ENCODE peak calls at places on chromosomes 6 and 20, in four cellular contexts. One of them, this sample, is unnamed.

GRCh38 chr6:27138837-27139752 is 108.4 kb upstream of the PRSS16 start:
- DNase-seq in uterus: peak; percentile 47
- DNase-seq in heart left ventricle: peak; percentile 54
- DNase-seq in ovary: peak; percentile 36
- DNase-seq in this sample: peak; percentile 95

GRCh38 chr6:13048113-13048512 is 280.2 kb downstream of the TBC1D7 start:
- DNase-seq in uterus: no peak
- DNase-seq in heart left ventricle: no peak
- DNase-seq in ovary: no peak
- DNase-seq in this sample: no peak

GRCh38 chr20:40481743-40482458 is 207.1 kb downstream of the MAFB start:
- DNase-seq in heart left ventricle: no peak
- DNase-seq in uterus: no peak
- DNase-seq in ovary: no peak
- DNase-seq in this sample: no peak

GRCh38 chr20:47205577-47206123 is 150.8 kb downstream of the ZMYND8 start:
- DNase-seq in uterus: no peak
- DNase-seq in ovary: peak; percentile 66
- DNase-seq in heart left ventricle: peak; percentile 82
- DNase-seq in this sample: peak; percentile 70

GRCh38 chr6:74936886-74937285 is 269.0 kb downstream of the COL12A1 start:
- DNase-seq in ovary: no peak
- DNase-seq in heart left ventricle: no peak
- DNase-seq in uterus: no peak
- DNase-seq in this sample: no peak

GRCh38 chr6:160102956-160103824 is 18.4 kb upstream of the SLC22A1 start:
- DNase-seq in ovary: no peak
- DNase-seq in heart left ventricle: no peak
- DNase-seq in uterus: no peak
- DNase-seq in this sample: peak; percentile 82

GRCh38 chr6:35725721-35726438 is 11.0 kb upstream of the ARMC12 start:
- DNase-seq in ovary: no peak
- DNase-seq in uterus: peak; percentile 68
- DNase-seq in heart left ventricle: peak; percentile 70
- DNase-seq in this sample: no peak

GRCh38 chr6:138430361-138431145 is 26.5 kb downstream of the HEBP2 start:
- DNase-seq in heart left ventricle: peak; percentile 85
- DNase-seq in uterus: no peak
- DNase-seq in ovary: no peak
- DNase-seq in this sample: no peak

GRCh38 chr20:35146299-35146921 is 726 bp downstream of the EDEM2 start:
- DNase-seq in uterus: no peak
- DNase-seq in ovary: peak; percentile 43
- DNase-seq in heart left ventricle: no peak
- DNase-seq in this sample: peak; percentile 52

GRCh38 chr20:49627329-49627761 is 59.4 kb upstream of the PTGIS start:
- DNase-seq in uterus: no peak
- DNase-seq in heart left ventricle: no peak
- DNase-seq in ovary: peak; percentile 7
- DNase-seq in this sample: no peak

GRCh38 chr6:15879372-15880261 is 216.8 kb upstream of the DTNBP1 start:
- DNase-seq in ovary: peak; percentile 68
- DNase-seq in heart left ventricle: peak; percentile 87
- DNase-seq in uterus: peak; percentile 44
- DNase-seq in this sample: peak; percentile 24

GRCh38 chr6:29589423-29590048 is 4.6 kb downstream of the OR2H2 start:
- DNase-seq in ovary: no peak
- DNase-seq in uterus: peak; percentile 27
- DNase-seq in heart left ventricle: no peak
- DNase-seq in this sample: peak; percentile 68

GRCh38 chr6:46893648-46894047 is 28.1 kb downstream of the ADGRF5 start:
- DNase-seq in ovary: no peak
- DNase-seq in heart left ventricle: no peak
- DNase-seq in uterus: no peak
- DNase-seq in this sample: no peak

GRCh38 chr6:14276667-14277404 is 159.3 kb downstream of the CD83 start:
- DNase-seq in uterus: no peak
- DNase-seq in heart left ventricle: no peak
- DNase-seq in ovary: no peak
- DNase-seq in this sample: no peak

DNA sequence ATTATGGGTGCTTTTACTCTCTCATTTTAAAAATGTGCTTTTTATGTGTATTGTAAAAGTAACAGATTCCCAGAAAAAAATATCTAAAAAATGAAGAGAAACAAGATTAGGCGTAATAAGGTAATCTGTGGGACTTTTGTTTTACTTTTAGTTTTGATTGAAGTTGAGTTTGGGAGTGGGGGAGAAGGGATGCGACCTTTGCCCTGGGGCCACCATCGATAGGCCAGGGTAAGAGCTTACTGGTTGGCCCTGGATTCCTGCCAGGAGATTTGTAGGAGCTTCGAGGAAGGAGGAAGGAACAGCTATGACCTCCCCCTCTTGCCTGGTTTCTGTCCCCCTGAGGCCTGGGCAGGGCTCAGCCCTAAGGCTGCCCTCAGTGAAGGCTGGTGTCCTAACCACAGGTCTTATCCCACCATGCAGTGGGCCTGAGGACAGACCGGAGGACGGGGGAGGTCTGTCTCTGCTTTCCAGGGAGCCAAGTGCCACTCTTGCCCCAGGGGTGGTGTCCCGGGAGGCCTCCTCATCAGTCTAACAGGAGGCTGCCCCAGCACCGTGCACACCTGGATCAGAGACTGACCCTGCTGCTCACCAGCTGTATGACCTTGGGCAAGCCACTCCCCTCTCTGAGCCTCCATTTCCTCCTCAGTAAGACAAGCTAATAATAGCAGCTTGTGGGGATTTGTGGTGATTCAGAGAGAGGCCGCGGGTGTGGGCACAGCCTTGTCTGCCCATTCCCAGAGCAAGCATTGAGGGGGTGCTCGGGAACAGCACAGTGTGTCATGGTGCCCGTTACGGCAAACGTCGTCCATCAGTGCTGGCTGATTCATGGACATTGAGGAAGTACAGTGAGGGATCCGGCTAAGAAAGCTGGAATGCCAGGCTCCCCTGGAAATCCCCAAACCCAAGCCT is 21.2 kb downstream of the TGM2 start:
- DNase-seq in uterus: peak; percentile 47
- DNase-seq in heart left ventricle: peak; percentile 43
- DNase-seq in ovary: no peak
- DNase-seq in this sample: peak; percentile 68
- TF ChIP-seq POLR2A in uterus: no peak
- TF ChIP-seq POLR2A in heart left ventricle: no peak
- TF ChIP-seq POLR2A in ovary: no peak
- TF ChIP-seq POLR2A in this sample: no peak

GRCh38 chr20:62245911-62246280 is 7.6 kb downstream of the OSBPL2 start:
- DNase-seq in uterus: no peak
- DNase-seq in heart left ventricle: no peak
- DNase-seq in ovary: no peak
- DNase-seq in this sample: no peak

GRCh38 chr20:62243906-62244515 is 5.7 kb downstream of the OSBPL2 start:
- DNase-seq in ovary: no peak
- DNase-seq in uterus: no peak
- DNase-seq in heart left ventricle: no peak
- DNase-seq in this sample: no peak

GRCh38 chr20:62246431-62246830 is 8.1 kb downstream of the OSBPL2 start:
- DNase-seq in ovary: no peak
- DNase-seq in heart left ventricle: no peak
- DNase-seq in uterus: no peak
- DNase-seq in this sample: no peak

GRCh38 chr20:62243106-62243505 is 4.8 kb downstream of the OSBPL2 start:
- DNase-seq in ovary: no peak
- DNase-seq in heart left ventricle: no peak
- DNase-seq in uterus: no peak
- DNase-seq in this sample: no peak

DNA sequence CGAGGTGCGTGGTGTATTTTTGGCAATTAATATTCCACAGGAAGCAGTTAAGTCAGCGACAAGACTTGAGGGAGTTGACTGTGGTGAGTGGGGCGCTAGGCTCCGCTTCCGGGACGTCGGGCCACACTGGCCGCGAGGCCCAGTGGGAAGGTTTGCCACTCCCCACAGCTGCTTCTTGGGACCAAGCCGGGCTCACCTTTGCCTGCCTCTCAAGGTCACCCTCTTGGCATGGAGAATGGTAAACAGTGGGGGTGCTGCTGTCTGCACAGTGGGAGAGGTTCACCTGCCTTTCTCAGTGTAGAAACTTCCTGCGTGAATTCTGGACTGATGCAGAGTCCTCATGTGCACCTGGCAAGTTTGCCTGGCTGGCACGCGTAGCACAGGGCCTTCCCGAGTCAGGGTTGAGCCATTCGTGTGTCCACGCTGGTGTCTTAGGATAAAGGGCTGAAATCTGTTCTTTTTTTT is 6.4 kb downstream of the OSBPL2 start:
- DNase-seq in ovary: no peak
- DNase-seq in uterus: no peak
- DNase-seq in heart left ventricle: no peak
- DNase-seq in this sample: no peak
- TF ChIP-seq POLR2A in ovary: no peak
- TF ChIP-seq POLR2A in uterus: no peak
- TF ChIP-seq POLR2A in heart left ventricle: no peak
- TF ChIP-seq POLR2A in this sample: no peak

GRCh38 chr6:22062807-22063408 is 233.9 kb downstream of the PRL start:
- DNase-seq in uterus: no peak
- DNase-seq in ovary: peak; percentile 21
- DNase-seq in heart left ventricle: no peak
- DNase-seq in this sample: no peak
- TF ChIP-seq POLR2A in uterus: no peak
- TF ChIP-seq POLR2A in ovary: no peak
- TF ChIP-seq POLR2A in heart left ventricle: no peak
- TF ChIP-seq POLR2A in this sample: no peak

GRCh38 chr20:3930265-3931206 is 41.3 kb downstream of the PANK2 start:
- DNase-seq in heart left ventricle: no peak
- DNase-seq in ovary: no peak
- DNase-seq in uterus: no peak
- DNase-seq in this sample: peak; percentile 94
- TF ChIP-seq POLR2A in heart left ventricle: no peak
- TF ChIP-seq POLR2A in ovary: no peak
- TF ChIP-seq POLR2A in uterus: no peak
- TF ChIP-seq POLR2A in this sample: no peak

DNA sequence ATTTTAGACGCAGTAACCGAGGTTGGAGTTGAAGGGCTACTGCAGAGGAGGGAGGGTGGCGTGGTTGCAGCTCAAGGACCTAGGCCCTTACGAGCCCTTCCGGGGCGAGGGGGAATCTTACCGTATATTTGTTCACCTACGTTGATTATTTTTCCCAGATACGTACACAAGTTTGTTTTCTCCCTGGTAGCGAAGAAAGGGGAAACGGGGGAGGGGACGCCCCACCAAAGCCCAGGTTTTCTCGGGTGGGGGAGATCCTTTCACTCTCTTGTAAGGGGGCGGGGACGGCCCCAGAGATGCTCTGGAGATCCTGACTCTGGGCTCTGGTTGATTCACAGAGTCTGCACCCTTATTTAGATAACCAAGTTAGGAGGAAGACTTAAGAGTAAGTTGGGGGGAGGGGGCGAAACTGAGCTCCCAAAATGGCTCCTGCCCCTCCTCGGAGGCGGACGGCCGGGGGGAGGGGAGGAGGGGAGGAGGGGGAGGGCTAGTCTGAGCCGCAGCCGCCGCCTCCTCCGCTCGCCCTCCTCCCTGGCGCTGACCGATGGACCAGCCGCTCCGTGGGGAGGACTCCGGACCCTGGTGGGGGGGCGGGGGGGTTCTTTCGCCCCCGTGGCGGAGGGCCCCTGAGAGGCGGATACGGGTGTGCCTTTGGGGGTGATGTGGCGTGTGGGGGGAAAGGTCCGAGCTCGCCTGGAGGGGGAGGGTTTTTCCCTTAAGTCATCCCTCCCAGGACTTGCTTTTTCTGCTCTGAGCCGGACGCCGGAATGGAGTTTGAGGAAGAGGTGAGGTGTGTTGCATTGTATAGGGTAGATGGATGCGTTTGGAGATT is 2.2 kb downstream of the BRD2 start:
- DNase-seq in ovary: peak; percentile 93
- DNase-seq in uterus: peak; percentile 92
- DNase-seq in heart left ventricle: peak; percentile 94
- DNase-seq in this sample: peak; percentile 90
- TF ChIP-seq POLR2A in ovary: no peak
- TF ChIP-seq POLR2A in uterus: no peak
- TF ChIP-seq POLR2A in heart left ventricle: no peak
- TF ChIP-seq POLR2A in this sample: peak; percentile 35

GRCh38 chr20:45336530-45337366 is 11.5 kb downstream of the SDC4 start:
- DNase-seq in uterus: no peak
- DNase-seq in heart left ventricle: no peak
- DNase-seq in ovary: no peak
- DNase-seq in this sample: peak; percentile 23
- TF ChIP-seq POLR2A in uterus: no peak
- TF ChIP-seq POLR2A in heart left ventricle: no peak
- TF ChIP-seq POLR2A in ovary: no peak
- TF ChIP-seq POLR2A in this sample: no peak

GRCh38 chr20:58913079-58913478 is 60.6 kb downstream of the GNAS start:
- DNase-seq in heart left ventricle: no peak
- DNase-seq in uterus: no peak
- DNase-seq in ovary: no peak
- DNase-seq in this sample: no peak

GRCh38 chr20:58911309-58911708 is 58.8 kb downstream of the GNAS start:
- DNase-seq in uterus: no peak
- DNase-seq in ovary: no peak
- DNase-seq in heart left ventricle: no peak
- DNase-seq in this sample: no peak

GRCh38 chr20:58909585-58909984 is 57.1 kb downstream of the GNAS start:
- DNase-seq in ovary: no peak
- DNase-seq in uterus: no peak
- DNase-seq in heart left ventricle: no peak
- DNase-seq in this sample: no peak

GRCh38 chr20:58910473-58910872 is 58.0 kb downstream of the GNAS start:
- DNase-seq in uterus: no peak
- DNase-seq in heart left ventricle: no peak
- DNase-seq in ovary: no peak
- DNase-seq in this sample: no peak

DNA sequence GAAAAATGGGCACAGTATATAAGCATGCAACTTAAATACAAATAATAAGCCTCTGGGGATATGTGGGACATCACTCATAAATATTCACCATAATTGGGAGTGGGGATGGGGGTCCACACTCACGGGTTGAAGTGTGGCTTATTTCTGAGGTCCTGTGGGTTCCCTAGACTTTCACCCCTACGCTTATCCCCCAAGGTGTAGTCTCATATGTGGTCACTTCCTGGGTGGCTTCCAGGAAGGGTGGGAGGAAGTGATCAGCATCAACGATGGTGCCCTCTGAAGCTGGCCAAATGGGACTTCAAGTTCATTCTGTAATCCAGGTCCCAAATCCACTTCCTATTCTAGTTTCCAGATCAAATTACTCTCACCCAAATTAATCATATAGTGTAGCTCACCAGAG is 59.5 kb downstream of the GNAS start:
- DNase-seq in heart left ventricle: no peak
- DNase-seq in uterus: no peak
- DNase-seq in ovary: no peak
- DNase-seq in this sample: no peak
- TF ChIP-seq POLR2A in heart left ventricle: no peak
- TF ChIP-seq POLR2A in uterus: no peak
- TF ChIP-seq POLR2A in ovary: no peak
- TF ChIP-seq POLR2A in this sample: no peak